ENCODE peak calls at places on chromosomes 11 and 22, in eight cellular contexts. D, R, Z, G, Q, B, L and W are unnamed samples.

GRCh38 chr11:86067230-86068137 is 1.4 kb downstream of the PICALM start:
- DNase-seq in D (no peak), R (no peak), Z (no peak), G (peak), Q (no peak), B (no peak), L (no peak), W (no peak)

GRCh38 chr11:126701555-126701897 is 299.0 kb downstream of the KIRREL3 start:
- DNase-seq in D (no peak), R (no peak), Z (no peak), G (no peak), Q (no peak), B (no peak), L (no peak), W (no peak)

GRCh38 chr11:132772712-132773545 is 759.4 kb downstream of the OPCML start:
- DNase-seq in D (no peak), R (no peak), Z (no peak), G (no peak), Q (no peak), B (no peak), L (no peak), W (no peak)

GRCh38 chr11:13189561-13190435 is 87.8 kb upstream of the BMAL1 start:
- DNase-seq in D (no peak), R (no peak), Z (no peak), G (no peak), Q (no peak), B (no peak), L (no peak), W (no peak)

GRCh38 chr11:17571431-17572358 is 24.6 kb downstream of the OTOG start:
- DNase-seq in D (no peak), R (no peak), Z (no peak), G (no peak), Q (peak), B (no peak), L (no peak), W (no peak)

GRCh38 chr11:86569109-86569508 is 103.3 kb downstream of the ME3 start:
- DNase-seq in D (no peak), R (no peak), Z (no peak), G (no peak), Q (no peak), B (no peak), L (no peak), W (no peak)

GRCh38 chr11:11966826-11967668 is 41.4 kb downstream of the DKK3 start:
- DNase-seq in D (peak), R (peak), Z (peak), G (peak), Q (peak), B (peak), L (peak), W (peak)

GRCh38 chr22:50191041-50191740 is 5.5 kb downstream of the TRABD start:
- DNase-seq in D (peak), R (no peak), Z (peak), G (no peak), Q (peak), B (no peak), L (no peak), W (no peak)

GRCh38 chr22:46280999-46281623 is 13.3 kb downstream of the TTC38 start:
- DNase-seq in D (peak), R (no peak), Z (no peak), G (no peak), Q (no peak), B (no peak), L (peak), W (no peak)

GRCh38 chr11:14262271-14262846 is 96.6 kb downstream of the RRAS2 start:
- DNase-seq in D (no peak), R (no peak), Z (no peak), G (no peak), Q (no peak), B (no peak), L (no peak), W (no peak)

GRCh38 chr11:9701799-9702198 is 37.9 kb downstream of the SWAP70 start:
- DNase-seq in D (no peak), R (no peak), Z (no peak), G (peak), Q (no peak), B (no peak), L (no peak), W (no peak)

GRCh38 chr11:76702378-76703128 is 32.0 kb upstream of the LRRC32 start:
- DNase-seq in D (no peak), R (no peak), Z (no peak), G (no peak), Q (no peak), B (no peak), L (no peak), W (no peak)

GRCh38 chr22:43995057-43995685 is 28.9 kb upstream of the PARVB start:
- DNase-seq in D (no peak), R (no peak), Z (no peak), G (no peak), Q (no peak), B (no peak), L (no peak), W (no peak)

GRCh38 chr11:44681698-44682097 is 45.1 kb upstream of the TSPAN18 start:
- DNase-seq in D (no peak), R (peak), Z (no peak), G (peak), Q (no peak), B (peak), L (no peak), W (no peak)

GRCh38 chr22:46044718-46045458 is 67.9 kb upstream of the WNT7B start:
- DNase-seq in D (peak), R (no peak), Z (peak), G (no peak), Q (peak), B (no peak), L (peak), W (no peak)

GRCh38 chr11:3995949-3996554 is 98.5 kb upstream of the RRM1 start:
- DNase-seq in D (no peak), R (no peak), Z (no peak), G (peak), Q (no peak), B (no peak), L (no peak), W (no peak)

GRCh38 chr11:32348502-32348901 is 86.8 kb downstream of the WT1 start:
- DNase-seq in D (no peak), R (no peak), Z (no peak), G (no peak), Q (no peak), B (no peak), L (no peak), W (no peak)

GRCh38 chr11:8671651-8672062 is 10.8 kb downstream of the TRIM66 start:
- DNase-seq in D (no peak), R (peak), Z (no peak), G (no peak), Q (no peak), B (peak), L (no peak), W (peak)

GRCh38 chr22:28952857-28953256 is 69.5 kb downstream of the ZNRF3 start:
- DNase-seq in D (no peak), R (peak), Z (no peak), G (no peak), Q (no peak), B (peak), L (no peak), W (no peak)

GRCh38 chr11:96339704-96340554 is 3.1 kb downstream of the MAML2 start:
- DNase-seq in D (no peak), R (no peak), Z (no peak), G (no peak), Q (no peak), B (peak), L (no peak), W (no peak)

GRCh38 chr11:118849825-118850224 is 33.9 kb upstream of the CXCR5 start:
- DNase-seq in D (no peak), R (no peak), Z (no peak), G (no peak), Q (no peak), B (no peak), L (no peak), W (no peak)

GRCh38 chr11:118856314-118856713 is 27.4 kb upstream of the CXCR5 start:
- DNase-seq in D (no peak), R (no peak), Z (no peak), G (no peak), Q (no peak), B (no peak), L (no peak), W (no peak)

GRCh38 chr11:118853693-118854092 is 30.0 kb upstream of the CXCR5 start:
- DNase-seq in D (no peak), R (no peak), Z (no peak), G (no peak), Q (no peak), B (no peak), L (no peak), W (no peak)

GRCh38 chr11:118857385-118857784 is 26.3 kb upstream of the CXCR5 start:
- DNase-seq in D (no peak), R (no peak), Z (no peak), G (no peak), Q (no peak), B (no peak), L (no peak), W (no peak)

DNA sequence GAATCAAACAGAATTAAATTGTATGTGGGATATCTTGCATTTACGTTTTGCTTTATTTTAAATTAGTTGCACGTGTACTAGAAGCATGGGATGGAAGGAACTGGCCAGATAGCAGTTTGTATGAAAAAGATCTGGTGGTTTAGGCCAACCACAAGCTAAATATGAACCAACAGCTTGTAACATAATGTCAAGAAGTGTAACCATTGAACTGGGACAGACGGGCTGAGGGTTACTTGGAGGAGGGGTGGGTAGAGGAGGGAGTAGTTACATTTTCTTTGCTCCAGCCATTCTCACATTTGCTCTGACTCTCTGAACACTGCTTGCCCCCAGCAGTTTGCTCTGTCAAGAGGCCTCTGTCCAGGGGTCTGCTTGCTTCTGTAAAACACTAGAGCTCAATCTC is 31.7 kb upstream of the CXCR5 start:
- DNase-seq in D (no peak), R (no peak), Z (no peak), G (no peak), Q (no peak), B (no peak), L (no peak), W (peak)
- H3K4me3 ChIP-seq in D (no peak), R (no peak), Z (no peak), G (no peak), Q (no peak), B (no peak), L (no peak), W (no peak)

GRCh38 chr11:94749367-94749766 is 18.8 kb upstream of the AMOTL1 start:
- DNase-seq in D (no peak), R (no peak), Z (no peak), G (no peak), Q (no peak), B (no peak), L (no peak), W (no peak)

GRCh38 chr11:94746721-94747120 is 21.4 kb upstream of the AMOTL1 start:
- DNase-seq in D (no peak), R (no peak), Z (no peak), G (no peak), Q (no peak), B (no peak), L (no peak), W (no peak)

GRCh38 chr11:94751216-94751612 is 16.9 kb upstream of the AMOTL1 start:
- DNase-seq in D (no peak), R (no peak), Z (no peak), G (no peak), Q (no peak), B (no peak), L (no peak), W (no peak)

GRCh38 chr11:94750319-94751215 is 17.6 kb upstream of the AMOTL1 start:
- DNase-seq in D (no peak), R (no peak), Z (no peak), G (peak), Q (no peak), B (no peak), L (no peak), W (no peak)

GRCh38 chr11:94747136-94748110 is 20.7 kb upstream of the AMOTL1 start:
- DNase-seq in D (no peak), R (no peak), Z (no peak), G (no peak), Q (no peak), B (no peak), L (no peak), W (no peak)
- H3K27ac ChIP-seq in D (no peak), R (no peak), Z (no peak), G (no peak), Q (no peak), B (no peak), L (no peak), W (no peak)

DNA sequence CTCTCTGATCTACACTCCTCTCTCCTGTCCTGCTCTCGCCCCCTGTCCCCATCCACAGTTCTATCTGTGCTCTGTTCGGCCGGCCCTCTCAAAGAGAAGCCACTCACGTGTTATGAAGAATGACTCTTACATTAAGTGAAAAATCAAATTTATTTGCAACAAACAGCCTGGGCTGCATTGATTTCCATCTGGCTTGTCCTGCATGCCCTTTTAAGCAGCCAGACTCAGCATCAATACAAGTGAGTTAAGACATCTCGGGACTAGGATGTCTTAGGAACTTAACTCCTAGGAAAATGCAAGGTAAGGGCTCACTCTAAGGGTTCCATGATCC is 373.5 kb downstream of the TENM4 start:
- DNase-seq in D (no peak), R (no peak), Z (no peak), G (no peak), Q (no peak), B (no peak), L (no peak), W (no peak)
- H3K4me3 ChIP-seq in D (no peak), R (no peak), Z (no peak), G (no peak), Q (no peak), B (no peak), L (no peak), W (no peak)

GRCh38 chr22:31124811-31125465 is 2.2 kb downstream of the INPP5J start:
- DNase-seq in D (no peak), R (no peak), Z (no peak), G (no peak), Q (no peak), B (no peak), L (no peak), W (no peak)

GRCh38 chr22:31125521-31126117 is 2.9 kb downstream of the INPP5J start:
- DNase-seq in D (no peak), R (no peak), Z (no peak), G (no peak), Q (no peak), B (no peak), L (no peak), W (no peak)

GRCh38 chr22:31127181-31127772 is 4.5 kb downstream of the INPP5J start:
- DNase-seq in D (no peak), R (no peak), Z (no peak), G (no peak), Q (no peak), B (no peak), L (peak), W (no peak)

GRCh38 chr22:31126869-31127175 is 4.1 kb downstream of the INPP5J start:
- DNase-seq in D (no peak), R (no peak), Z (no peak), G (no peak), Q (no peak), B (no peak), L (no peak), W (no peak)

GRCh38 chr22:31126128-31126868 is 3.5 kb downstream of the INPP5J start:
- DNase-seq in D (no peak), R (no peak), Z (no peak), G (no peak), Q (no peak), B (no peak), L (no peak), W (no peak)
- H3K27ac ChIP-seq in D (no peak), R (no peak), Z (no peak), G (no peak), Q (peak), B (no peak), L (no peak), W (no peak)

GRCh38 chr11:65423516-65424199 is 1.1 kb downstream of the NEAT1 start:
- DNase-seq in D (peak), R (no peak), Z (no peak), G (peak), Q (peak), B (peak), L (no peak), W (peak)
- H3K4me3 ChIP-seq in D (peak), R (peak), Z (peak), G (peak), Q (peak), B (peak), L (peak), W (peak)

DNA sequence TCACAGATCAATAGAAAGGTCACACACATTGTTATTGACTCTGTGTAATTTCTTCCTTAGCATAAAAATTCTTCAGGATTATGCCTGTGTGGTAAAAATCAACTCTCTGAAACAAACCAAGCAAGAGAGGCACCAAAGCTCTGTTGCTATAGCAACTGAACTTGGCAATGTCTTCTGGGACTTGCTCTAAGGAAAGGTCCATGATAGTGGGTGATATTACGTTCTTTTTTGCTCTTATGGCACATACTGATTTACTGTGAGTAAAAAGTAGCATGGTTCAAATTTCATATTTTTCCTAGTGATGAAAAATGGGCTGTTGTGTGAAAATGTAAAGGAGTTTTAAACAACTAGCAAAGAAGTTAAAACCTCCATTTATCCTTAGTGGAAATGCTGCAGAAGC is 66.4 kb downstream of the SVIP start:
- DNase-seq in D (no peak), R (no peak), Z (no peak), G (no peak), Q (no peak), B (no peak), L (peak), W (no peak)
- H3K27ac ChIP-seq in D (no peak), R (no peak), Z (no peak), G (no peak), Q (no peak), B (no peak), L (no peak), W (no peak)